ENCODE peak calls at places on chromosomes 13 and 19, in five cellular contexts. F, G, A, X and C are unnamed samples.

GRCh38 chr19:28793391-28794168 is 419.4 kb downstream of the UQCRFS1 start:
- DNase-seq in F (no peak), G (peak), A (no peak), X (no peak), C (no peak)

GRCh38 chr13:79508224-79508961 is 27.4 kb downstream of the NDFIP2 start:
- DNase-seq in F (no peak), G (no peak), A (no peak), X (no peak), C (no peak)

GRCh38 chr13:110485604-110486003 is 75.9 kb downstream of the RAB20 start:
- DNase-seq in F (no peak), G (no peak), A (no peak), X (no peak), C (no peak)

GRCh38 chr13:111451402-111451801 is 131.0 kb downstream of the TEX29 start:
- DNase-seq in F (no peak), G (no peak), A (no peak), X (no peak), C (no peak)

GRCh38 chr19:31314849-31315620 is 34.2 kb downstream of the TSHZ3 start:
- DNase-seq in F (no peak), G (no peak), A (no peak), X (no peak), C (peak)

GRCh38 chr13:21243843-21244184 is 67.4 kb downstream of the MRPL57 start:
- DNase-seq in F (no peak), G (no peak), A (no peak), X (no peak), C (no peak)

GRCh38 chr13:111488466-111489132 is 168.2 kb downstream of the TEX29 start:
- DNase-seq in F (no peak), G (no peak), A (no peak), X (no peak), C (no peak)

GRCh38 chr13:73268306-73268705 is 209.5 kb downstream of the KLF5 start:
- DNase-seq in F (peak), G (peak), A (peak), X (peak), C (no peak)

GRCh38 chr13:102798653-102799543 is at the start of the genes BIVM and POGLUT2:
- DNase-seq in F (peak), G (peak), A (peak), X (peak), C (peak)

GRCh38 chr19:49870309-49870901 is 3.0 kb upstream of the PNKP start:
- DNase-seq in F (no peak), G (peak), A (peak), X (no peak), C (no peak)

GRCh38 chr19:49866933-49867782 is at the start of gene PNKP:
- DNase-seq in F (peak), G (peak), A (peak), X (peak), C (peak)

GRCh38 chr19:49871349-49871985 is 4.1 kb upstream of the PNKP start:
- DNase-seq in F (no peak), G (no peak), A (peak), X (no peak), C (no peak)

GRCh38 chr19:49869009-49869483 is 1.7 kb upstream of the PNKP start:
- DNase-seq in F (no peak), G (no peak), A (no peak), X (no peak), C (no peak)

GRCh38 chr19:49869484-49870308 is 2.3 kb upstream of the PNKP start:
- DNase-seq in F (peak), G (peak), A (peak), X (peak), C (peak)
- TF ChIP-seq CTCF in F (peak), G (peak), A (no peak), X (no peak), C (no peak)

DNA sequence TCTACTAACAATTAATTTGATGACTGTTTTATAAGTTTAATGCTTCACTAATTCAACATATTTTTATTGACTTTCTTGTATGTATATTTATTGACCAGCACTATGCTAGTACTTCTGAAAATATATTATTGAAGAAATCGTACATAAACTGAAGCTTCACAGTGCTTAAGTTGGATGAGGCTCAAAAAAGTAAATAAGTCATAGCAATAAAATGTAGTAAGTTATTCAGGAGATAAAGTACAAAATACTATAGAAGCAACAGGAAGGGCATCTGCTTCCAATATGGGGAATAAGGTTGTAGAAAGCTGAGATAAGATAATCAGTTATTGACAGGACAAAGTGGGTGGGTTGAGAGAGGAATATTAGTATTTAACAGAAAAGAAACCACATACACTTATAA is 944.9 kb upstream of the MIR17HG start:
- DNase-seq in F (peak), G (no peak), A (no peak), X (no peak), C (peak)
- H3K4me3 ChIP-seq in F (no peak), G (no peak), A (no peak), X (no peak), C (no peak)

GRCh38 chr19:11237321-11237720 is 2.1 kb upstream of the ANGPTL8 start:
- DNase-seq in F (no peak), G (no peak), A (no peak), X (no peak), C (no peak)
- TF ChIP-seq CTCF in F (no peak), G (no peak), A (no peak), X (no peak), C (no peak)

GRCh38 chr19:14519245-14519859 is 1.2 kb upstream of the DNAJB1 start:
- DNase-seq in F (no peak), G (peak), A (no peak), X (no peak), C (no peak)
- H3K4me3 ChIP-seq in F (no peak), G (no peak), A (no peak), X (no peak), C (no peak)

DNA sequence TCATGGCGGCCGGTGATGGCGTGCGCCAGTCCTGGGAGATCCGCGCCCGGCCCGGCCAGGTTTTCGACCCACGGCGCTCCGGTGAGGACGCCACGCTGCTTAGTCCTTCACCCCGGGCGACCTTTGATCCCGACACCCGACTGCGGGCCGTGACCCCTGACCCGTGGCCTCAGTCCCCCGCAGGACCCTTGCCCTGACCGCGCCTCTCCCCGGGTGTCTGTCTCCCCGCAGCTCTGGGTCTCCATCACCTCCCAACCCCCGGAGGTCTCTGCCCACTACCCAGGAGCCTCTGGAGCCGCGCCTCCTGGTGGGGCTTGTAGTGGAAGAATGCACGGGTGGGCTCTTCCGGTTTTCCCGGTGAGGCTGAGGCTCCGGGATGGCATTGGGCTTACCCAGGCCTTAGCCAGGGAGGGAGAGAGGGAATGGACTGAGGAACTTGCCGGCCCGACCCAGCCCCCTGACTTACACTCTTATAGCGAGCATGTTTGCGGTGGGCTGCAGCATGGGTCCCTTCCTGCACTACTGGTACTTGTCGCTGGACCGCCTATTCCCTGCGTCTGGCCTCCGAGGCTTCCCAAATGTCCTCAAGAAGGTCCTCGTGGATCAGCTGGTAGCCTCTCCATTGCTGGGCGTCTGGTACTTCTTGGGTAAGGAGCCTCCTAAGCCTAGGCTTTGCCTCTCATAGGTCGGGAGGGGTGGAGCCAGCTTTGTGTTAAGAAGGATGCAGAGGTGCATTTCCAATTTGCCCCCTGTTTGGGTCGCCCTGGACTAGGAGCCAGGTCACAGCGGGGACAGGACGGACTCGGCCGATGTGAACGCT is 580 bp downstream of the MPV17L2 start:
- DNase-seq in F (no peak), G (no peak), A (no peak), X (no peak), C (no peak)
- TF ChIP-seq CTCF in F (no peak), G (no peak), A (no peak), X (no peak), C (no peak)